ENCODE peak calls at places on chromosomes 16 and 17, in four cellular contexts. T is stomach, V is breast epithelium, H is fibroblast of mammary gland. S is an unnamed sample.

GRCh38 chr16:4538067-4538385 is 547 bp downstream of the CDIP1 start:
- DNase-seq in T (no peak), V (peak), H (no peak), S (no peak)

GRCh38 chr16:84357191-84357651 is 11.1 kb upstream of the ATP2C2 start:
- DNase-seq in T (no peak), V (no peak), H (peak), S (no peak)

GRCh38 chr17:81676906-81677305 is 6.7 kb downstream of the ARL16 start:
- DNase-seq in T (no peak), V (peak), H (no peak), S (no peak)

GRCh38 chr16:29811896-29812665 is at the start of gene PRRT2:
- DNase-seq in T (no peak), V (no peak), H (peak), S (no peak)

GRCh38 chr16:12097523-12098428 is 121.2 kb downstream of the SNX29 start:
- DNase-seq in T (no peak), V (no peak), H (peak), S (peak)

GRCh38 chr16:54436342-54436741 is 149.8 kb upstream of the IRX3 start:
- DNase-seq in T (no peak), V (no peak), H (no peak), S (no peak)

GRCh38 chr17:34663714-34664113 is 84.3 kb downstream of the TMEM132E start:
- DNase-seq in T (no peak), V (no peak), H (no peak), S (peak)

GRCh38 chr17:48618366-48618896 is 3.3 kb upstream of the HOXB8 start:
- DNase-seq in T (peak), V (peak), H (peak), S (peak)

GRCh38 chr17:2174048-2174447 is 119.1 kb downstream of the HIC1 start:
- DNase-seq in T (no peak), V (no peak), H (peak), S (no peak)

GRCh38 chr16:30764816-30765465 is 2.8 kb downstream of the RNF40 start:
- DNase-seq in T (no peak), V (no peak), H (no peak), S (no peak)

GRCh38 chr17:37359682-37360188 is 16.1 kb upstream of the C17orf78 start:
- DNase-seq in T (no peak), V (peak), H (no peak), S (no peak)

GRCh38 chr17:37358098-37358829 is 17.5 kb upstream of the C17orf78 start:
- DNase-seq in T (peak), V (peak), H (peak), S (no peak)

GRCh38 chr17:37360632-37361031 is 15.2 kb upstream of the C17orf78 start:
- DNase-seq in T (no peak), V (no peak), H (peak), S (no peak)

GRCh38 chr17:37361543-37361942 is 14.2 kb upstream of the C17orf78 start:
- DNase-seq in T (no peak), V (peak), H (no peak), S (no peak)

GRCh38 chr17:37358830-37359681 is 16.7 kb upstream of the C17orf78 start:
- DNase-seq in T (peak), V (peak), H (peak), S (peak)
- TF ChIP-seq CTCF in T (no peak), V (no peak), H (no peak), S (no peak)

GRCh38 chr16:67713647-67714273 is 5.4 kb downstream of the GFOD2 start:
- DNase-seq in T (no peak), V (no peak), H (no peak), S (no peak)
- H3K4me3 ChIP-seq in T (no peak), V (no peak), H (no peak), S (no peak)

GRCh38 chr16:57446530-57447141 is 549 bp downstream of the CIAPIN1 start:
- DNase-seq in T (peak), V (no peak), H (peak), S (no peak)

GRCh38 chr16:57452021-57452420 is 4.7 kb downstream of the COQ9 start:
- DNase-seq in T (no peak), V (no peak), H (no peak), S (no peak)

GRCh38 chr16:57445510-57445909 is 1.7 kb downstream of the CIAPIN1 start:
- DNase-seq in T (no peak), V (no peak), H (no peak), S (no peak)

GRCh38 chr16:57444711-57445110 is 2.5 kb downstream of the CIAPIN1 start:
- DNase-seq in T (no peak), V (no peak), H (peak), S (no peak)

GRCh38 chr16:57447142-57447962 is at the start of the genes CIAPIN1 and COQ9:
- DNase-seq in T (peak), V (peak), H (peak), S (peak)
- TF ChIP-seq CTCF in T (no peak), V (no peak), H (no peak), S (no peak)

DNA sequence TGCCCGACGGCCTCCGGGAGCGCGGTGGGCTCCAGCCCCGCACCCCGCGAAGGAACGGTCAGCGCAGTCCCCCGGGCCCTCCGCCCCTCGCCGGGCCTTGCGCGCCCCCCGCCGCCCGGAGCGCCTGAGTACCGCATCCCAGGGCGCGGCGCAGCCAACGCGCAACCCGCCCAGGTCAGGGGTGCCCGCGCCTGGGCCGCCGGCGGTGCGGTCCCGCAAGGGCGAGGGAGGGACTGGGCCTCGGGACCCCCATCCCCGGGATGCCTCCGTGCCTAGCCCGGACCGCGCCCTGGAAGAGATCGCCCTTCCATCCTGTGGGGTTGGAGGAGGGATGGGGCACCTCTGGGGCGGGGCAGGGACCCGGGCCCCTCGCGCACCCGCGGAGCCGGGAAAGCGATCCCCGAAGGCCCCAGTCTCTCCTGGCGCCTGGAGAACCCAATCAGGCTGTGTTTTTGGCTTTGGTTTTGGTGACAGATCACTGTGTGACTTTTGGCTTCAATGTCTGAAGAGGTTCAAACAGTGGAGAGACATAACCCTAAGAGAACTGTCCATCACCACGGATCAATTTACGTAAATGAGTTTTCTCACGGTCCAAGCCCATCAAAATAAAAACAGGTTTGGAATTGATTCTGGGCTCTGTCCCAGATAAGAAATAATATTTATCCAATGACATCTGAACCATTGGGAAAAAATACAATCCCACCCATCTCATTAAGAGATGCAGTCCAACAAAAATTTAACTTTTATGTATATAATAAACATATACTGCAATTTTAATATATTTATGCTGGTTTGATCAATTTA is 17.8 kb downstream of the ENPP7 start:
- DNase-seq in T (no peak), V (no peak), H (no peak), S (no peak)
- H3K4me3 ChIP-seq in T (no peak), V (peak), H (no peak), S (no peak)

GRCh38 chr16:48029768-48030167 is 126.0 kb downstream of the ABCC12 start:
- DNase-seq in T (no peak), V (no peak), H (no peak), S (no peak)
- TF ChIP-seq CTCF in T (no peak), V (no peak), H (peak), S (no peak)

DNA sequence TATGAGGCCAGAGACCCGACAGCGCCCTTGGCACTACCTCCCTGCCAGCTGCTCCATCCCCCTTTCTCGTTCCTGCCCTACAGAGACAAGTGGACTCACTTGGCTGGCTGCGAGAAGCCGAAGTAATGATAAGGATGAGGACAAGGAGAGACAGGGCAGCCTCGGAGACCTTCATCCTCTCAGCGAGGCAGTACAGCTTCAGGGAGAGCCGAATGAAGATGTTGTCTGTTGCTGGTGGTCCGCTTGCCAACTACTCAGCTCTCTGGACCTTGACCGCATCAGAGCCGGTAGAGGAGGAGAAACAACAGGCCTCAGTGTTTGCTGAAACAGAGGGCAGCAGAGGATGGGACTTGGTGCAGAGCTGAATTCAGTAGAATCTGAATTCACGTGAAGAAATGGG is at the start of gene CCL16:
- DNase-seq in T (no peak), V (no peak), H (no peak), S (no peak)
- H3K4me3 ChIP-seq in T (no peak), V (no peak), H (no peak), S (no peak)

DNA sequence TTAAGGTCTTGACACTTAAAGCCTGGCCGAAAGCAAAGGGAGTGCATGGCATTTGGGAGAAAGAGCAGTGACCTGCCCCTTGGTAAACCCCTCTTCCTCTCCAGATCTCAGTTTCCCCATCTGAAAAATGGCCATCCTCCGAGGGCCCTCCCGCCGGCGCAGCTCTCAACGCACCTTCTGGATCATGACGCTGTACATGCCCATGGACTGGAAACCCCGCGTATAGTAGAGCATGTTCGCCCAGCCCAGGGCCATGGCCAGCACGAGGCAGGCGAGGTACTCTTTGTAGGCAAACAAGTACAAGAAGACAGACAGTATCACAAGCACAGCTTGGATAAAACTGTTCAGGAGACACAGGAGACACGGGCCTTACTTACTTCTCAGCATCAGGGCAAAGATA is 33.6 kb downstream of the TRPV3 start:
- DNase-seq in T (no peak), V (no peak), H (no peak), S (no peak)
- TF ChIP-seq CTCF in T (no peak), V (no peak), H (no peak), S (no peak)